ENCODE peak calls at places on chromosomes 3 and 15, in four cellular contexts. L, G, Q and F are unnamed samples. For H3K4me1, the result is how much of the 10 kb centered on the place peaks cover.

GRCh38 chr3:42742688-42743087 is 30.4 kb downstream of the CCDC13 start:
- DNase-seq in L (no peak), G (no peak), Q (no peak), F (no peak)

GRCh38 chr15:56086566-56086965 is 93.2 kb upstream of the NEDD4 start:
- DNase-seq in L (no peak), G (no peak), Q (no peak), F (no peak)

GRCh38 chr3:124860599-124860998 is 26.6 kb downstream of the ITGB5 start:
- DNase-seq in L (peak), G (peak), Q (peak), F (no peak)

GRCh38 chr15:59424626-59425025 is 13.4 kb upstream of the FAM81A start:
- DNase-seq in L (no peak), G (no peak), Q (no peak), F (no peak)

GRCh38 chr15:65666257-65666656 is 44.5 kb downstream of the SLC24A1 start:
- DNase-seq in L (peak), G (peak), Q (peak), F (no peak)

GRCh38 chr15:50993598-50993997 is 85.1 kb downstream of the AP4E1 start:
- DNase-seq in L (peak), G (no peak), Q (no peak), F (no peak)

GRCh38 chr15:80597081-80597480 is 98.0 kb upstream of the ABHD17C start:
- DNase-seq in L (no peak), G (no peak), Q (no peak), F (no peak)

GRCh38 chr3:106628407-106628806 is 748.8 kb upstream of the CCDC54 start:
- DNase-seq in L (peak), G (peak), Q (peak), F (no peak)

GRCh38 chr3:41148901-41149300 is 50.4 kb upstream of the CTNNB1 start:
- DNase-seq in L (no peak), G (peak), Q (no peak), F (no peak)

GRCh38 chr15:63491979-63492378 is 12.4 kb upstream of the USP3 start:
- DNase-seq in L (peak), G (no peak), Q (peak), F (no peak)

GRCh38 chr15:66298803-66299251 is 5.5 kb downstream of the DIS3L start:
- DNase-seq in L (no peak), G (no peak), Q (no peak), F (no peak)

GRCh38 chr3:8488877-8489865 is 12.5 kb upstream of the LMCD1 start:
- DNase-seq in L (no peak), G (peak), Q (no peak), F (peak)

GRCh38 chr3:107198522-107199271 is 178.5 kb upstream of the CCDC54 start:
- DNase-seq in L (peak), G (peak), Q (peak), F (no peak)

GRCh38 chr3:52028572-52028971 is 27.8 kb downstream of the DUSP7 start:
- DNase-seq in L (no peak), G (no peak), Q (no peak), F (no peak)

GRCh38 chr3:169945313-169945712 is 21.3 kb upstream of the SEC62 start:
- DNase-seq in L (no peak), G (no peak), Q (peak), F (no peak)

GRCh38 chr3:119555309-119555735 is 4.1 kb downstream of the CD80 start:
- DNase-seq in L (no peak), G (no peak), Q (no peak), F (no peak)

GRCh38 chr15:56891852-56892251 is 26.6 kb upstream of the TCF12 start:
- DNase-seq in L (no peak), G (no peak), Q (no peak), F (no peak)

GRCh38 chr15:85297537-85297936 is 82.9 kb upstream of the AKAP13 start:
- DNase-seq in L (no peak), G (no peak), Q (no peak), F (no peak)

GRCh38 chr15:57519806-57520205 is 71.9 kb upstream of the MYZAP start:
- DNase-seq in L (no peak), G (no peak), Q (no peak), F (no peak)

GRCh38 chr3:155307183-155307582 is 13.7 kb upstream of the STRIT1 start:
- DNase-seq in L (no peak), G (no peak), Q (no peak), F (no peak)

GRCh38 chr3:156816794-156817741 is 9.1 kb upstream of the LEKR1 start:
- DNase-seq in L (peak), G (peak), Q (peak), F (peak)

GRCh38 chr3:153927107-153927506 is 194.1 kb upstream of the ARHGEF26 start:
- DNase-seq in L (peak), G (peak), Q (peak), F (no peak)

GRCh38 chr3:109176726-109177125 is 40.2 kb downstream of the C3orf85 start:
- DNase-seq in L (no peak), G (no peak), Q (no peak), F (no peak)

GRCh38 chr15:26648676-26649075 is 124.2 kb downstream of the GABRB3 start:
- DNase-seq in L (no peak), G (no peak), Q (no peak), F (no peak)

GRCh38 chr3:21152555-21152954 is 598.5 kb downstream of the ZNF385D start:
- DNase-seq in L (no peak), G (no peak), Q (no peak), F (no peak)

GRCh38 chr15:89814112-89814742 is 425 bp downstream of the ANPEP start:
- DNase-seq in L (no peak), G (no peak), Q (peak), F (no peak)

GRCh38 chr3:44992555-44993470 is 16.8 kb downstream of the EXOSC7 start:
- DNase-seq in L (no peak), G (peak), Q (peak), F (peak)

GRCh38 chr3:39501982-39502837 is 34.7 kb downstream of the MOBP start:
- DNase-seq in L (no peak), G (no peak), Q (peak), F (no peak)

GRCh38 chr3:25663324-25664065 is 1.2 kb downstream of the TOP2B start:
- DNase-seq in L (peak), G (peak), Q (peak), F (peak)

GRCh38 chr3:25662921-25663320 is 1.8 kb downstream of the TOP2B start:
- DNase-seq in L (no peak), G (peak), Q (peak), F (no peak)

GRCh38 chr3:25664810-25665645 is at the start of gene TOP2B:
- DNase-seq in L (peak), G (peak), Q (peak), F (peak)

GRCh38 chr3:25664066-25664809 is 469 bp downstream of the TOP2B start:
- DNase-seq in L (peak), G (peak), Q (peak), F (peak)

DNA sequence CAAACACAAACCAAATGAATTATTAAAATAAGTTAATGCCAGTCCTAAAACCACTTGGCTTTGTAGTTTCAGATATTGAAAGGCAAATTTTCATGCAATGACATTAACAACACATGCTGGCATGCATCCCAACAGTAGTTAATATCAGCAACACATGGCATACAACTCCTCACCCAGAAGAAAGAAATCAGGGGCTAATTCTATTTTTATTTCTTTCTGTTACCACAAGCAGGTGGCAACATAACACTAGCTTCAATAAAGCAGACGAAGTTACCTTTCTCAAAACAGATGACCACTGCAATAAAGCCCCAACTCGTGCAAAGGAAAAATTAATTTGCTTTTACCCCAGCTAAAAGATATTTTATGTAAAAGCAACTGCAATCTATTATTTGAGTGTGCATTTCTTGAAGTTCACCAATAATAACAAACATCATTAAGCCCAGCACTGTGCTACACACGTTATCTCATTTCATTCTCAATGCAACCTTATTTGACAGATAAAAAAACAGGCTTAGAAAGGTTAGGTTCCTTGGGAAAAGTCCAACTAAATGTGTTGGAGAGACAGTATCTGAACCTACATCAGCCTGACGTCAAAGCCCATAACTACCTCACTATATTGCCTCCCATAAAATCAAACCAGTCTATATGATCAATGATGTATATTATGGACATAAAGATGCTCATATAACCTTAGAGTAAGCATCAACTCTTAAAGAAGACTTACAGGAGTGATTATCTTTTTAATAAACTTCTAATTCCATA is 2.8 kb downstream of the TOP2B start:
- DNase-seq in L (no peak), G (peak), Q (peak), F (no peak)
- H3K4me3 ChIP-seq in L (peak), G (peak), Q (peak), F (peak)

DNA sequence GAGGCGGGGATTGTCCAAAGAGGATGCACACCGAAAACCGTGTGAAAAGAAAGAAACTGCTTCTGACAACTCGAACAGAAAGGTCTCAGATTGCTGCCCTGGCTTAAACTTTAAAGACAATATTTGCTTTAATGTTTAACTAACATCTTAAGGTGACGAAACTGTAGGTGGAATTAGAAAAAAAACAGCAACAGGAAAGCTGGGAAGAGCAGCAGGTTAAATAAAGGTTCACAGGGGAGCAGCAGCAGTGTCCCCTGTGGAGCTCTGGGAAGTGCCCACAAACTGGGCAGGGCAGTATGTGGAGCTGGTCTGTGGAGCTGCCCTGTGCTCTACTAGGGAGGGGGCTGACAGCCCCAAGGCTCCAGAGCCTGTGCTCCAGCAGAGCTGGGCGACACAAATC is 25.4 kb downstream of the RUVBL1 start:
- DNase-seq in L (no peak), G (no peak), Q (no peak), F (no peak)
- H3K4me1 ChIP-seq in L (under half), G (under half), Q (under half), F (under half)

GRCh38 chr15:40217166-40217785 is 21.6 kb upstream of the PAK6 start:
- DNase-seq in L (peak), G (peak), Q (peak), F (peak)
- H3K4me3 ChIP-seq in L (no peak), G (no peak), Q (no peak), F (no peak)

GRCh38 chr15:93049914-93050534 is 39.0 kb downstream of the RGMA start:
- DNase-seq in L (no peak), G (no peak), Q (no peak), F (no peak)

GRCh38 chr15:93049233-93049632 is 39.8 kb downstream of the RGMA start:
- DNase-seq in L (no peak), G (no peak), Q (no peak), F (no peak)

GRCh38 chr15:93048426-93048721 is 40.6 kb downstream of the RGMA start:
- DNase-seq in L (no peak), G (no peak), Q (no peak), F (no peak)

GRCh38 chr15:93047621-93048425 is 41.2 kb downstream of the RGMA start:
- DNase-seq in L (no peak), G (no peak), Q (no peak), F (no peak)

GRCh38 chr15:93048759-93049161 is 40.3 kb downstream of the RGMA start:
- DNase-seq in L (peak), G (no peak), Q (peak), F (no peak)
- H3K4me1 ChIP-seq in L (under half), G (under half), Q (under half), F (under half)

DNA sequence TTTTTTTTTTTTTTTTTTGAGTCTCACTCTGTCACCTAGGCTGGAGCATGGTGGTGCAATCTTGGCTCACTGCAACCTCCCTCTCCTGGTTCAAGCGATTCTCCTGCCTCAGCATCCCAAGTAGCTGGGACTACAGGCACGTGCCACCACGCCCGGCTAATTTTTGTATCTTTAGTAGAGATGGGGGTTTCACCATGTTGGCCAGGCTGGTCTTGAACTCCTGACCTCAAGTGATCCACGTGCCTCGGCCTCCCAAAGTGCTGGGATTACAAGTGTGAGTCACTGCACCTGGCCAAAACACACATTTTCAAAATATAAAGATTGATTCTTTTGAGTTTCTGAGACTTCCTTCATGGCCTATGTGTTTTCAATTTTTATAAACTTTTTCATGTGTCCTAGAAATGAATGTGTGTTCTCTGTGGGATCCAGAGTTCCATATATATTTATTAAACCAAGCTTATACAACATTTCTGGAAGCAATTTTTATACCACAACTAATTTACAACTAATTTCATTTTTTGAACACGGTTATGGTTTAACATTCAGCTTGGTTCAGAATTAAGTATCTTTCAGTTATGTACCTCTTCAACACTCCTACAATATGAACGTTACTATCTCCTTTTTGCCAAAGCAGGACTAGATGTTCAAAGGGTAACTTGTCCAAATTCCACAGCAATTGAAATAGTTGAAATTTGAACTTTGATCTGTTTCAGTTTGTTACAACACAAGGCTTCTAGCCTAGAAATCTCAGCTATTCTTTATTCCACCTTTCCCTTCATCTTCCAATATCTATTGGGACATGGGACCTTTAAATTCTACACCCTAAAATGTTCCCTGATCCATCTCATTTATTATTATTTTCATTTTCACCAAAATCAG is 1.5 kb downstream of the ACAD11 start:
- DNase-seq in L (no peak), G (peak), Q (no peak), F (no peak)
- H3K4me3 ChIP-seq in L (peak), G (peak), Q (peak), F (peak)

GRCh38 chr3:9700536-9700935 is 3.1 kb upstream of the CPNE9 start:
- DNase-seq in L (no peak), G (no peak), Q (no peak), F (no peak)

GRCh38 chr3:9698293-9698692 is 5.3 kb upstream of the CPNE9 start:
- DNase-seq in L (no peak), G (no peak), Q (no peak), F (no peak)

GRCh38 chr3:9703240-9703639 is 393 bp upstream of the CPNE9 start:
- DNase-seq in L (no peak), G (no peak), Q (no peak), F (no peak)

GRCh38 chr3:9701711-9702110 is 1.9 kb upstream of the CPNE9 start:
- DNase-seq in L (no peak), G (no peak), Q (no peak), F (no peak)

GRCh38 chr3:9701006-9701405 is 2.6 kb upstream of the CPNE9 start:
- DNase-seq in L (no peak), G (no peak), Q (no peak), F (no peak)
- H3K4me1 ChIP-seq in L (under half), G (under half), Q (under half), F (under half)

GRCh38 chr15:70111203-70112017 is 13.7 kb upstream of the TLE3 start:
- DNase-seq in L (peak), G (peak), Q (peak), F (peak)
- H3K4me3 ChIP-seq in L (no peak), G (peak), Q (peak), F (no peak)

DNA sequence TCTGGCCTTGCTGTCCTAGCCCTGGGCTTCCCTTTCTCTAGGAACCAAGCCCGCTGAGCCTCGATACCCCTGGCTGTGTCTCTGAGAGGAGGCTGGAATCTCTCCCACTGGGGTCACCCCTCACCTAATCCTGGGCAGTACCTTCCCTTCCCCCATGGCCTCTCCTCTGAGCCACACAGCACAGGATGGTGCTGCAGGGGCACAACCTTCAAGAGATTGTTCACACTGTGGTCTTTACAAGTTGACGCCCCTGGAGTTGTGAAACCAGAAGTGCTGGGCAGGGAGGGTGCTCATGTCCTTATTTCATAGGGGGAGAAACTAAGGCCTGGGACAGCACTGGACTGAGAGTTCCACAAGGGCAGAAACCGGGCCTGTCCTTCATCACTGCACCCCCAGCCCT is 70.9 kb upstream of the TMEM115 start:
- DNase-seq in L (no peak), G (no peak), Q (no peak), F (no peak)
- H3K4me1 ChIP-seq in L (under half), G (under half), Q (under half), F (under half)